ENCODE peak calls at places on chromosomes 2 and 18, in four cellular contexts. S is NCI-H510A treated with DMSO at 0.1 percent for 48 hours, H is SJSA1, O is A549. C is an unnamed sample.

GRCh38 chr2:216492951-216493685 is 5.5 kb upstream of the RPL37A start:
- DNase-seq in S (no peak), H (peak; percentile 97), O (no peak), C (no peak)

GRCh38 chr18:13232060-13232917 is 13.7 kb downstream of the LDLRAD4 start:
- DNase-seq in S (no peak), H (no peak), O (no peak), C (no peak)

GRCh38 chr2:56008661-56009411 is 85.3 kb upstream of the EFEMP1 start:
- DNase-seq in S (peak; percentile 90), H (peak; percentile 76), O (peak; percentile 48), C (peak; percentile 94)

GRCh38 chr2:120438301-120439066 is 92.5 kb downstream of the INHBB start:
- DNase-seq in S (no peak), H (no peak), O (no peak), C (no peak)

GRCh38 chr2:64636105-64636873 is 17.4 kb downstream of the SERTAD2 start:
- DNase-seq in S (no peak), H (no peak), O (no peak), C (no peak)

GRCh38 chr18:59514193-59514592 is 155.1 kb upstream of the LMAN1 start:
- DNase-seq in S (no peak), H (peak; percentile 78), O (no peak), C (no peak)

GRCh38 chr2:98504386-98505109 is 59.9 kb downstream of the INPP4A start:
- DNase-seq in S (no peak), H (no peak), O (no peak), C (no peak)

GRCh38 chr2:98123286-98123685 is 36.3 kb downstream of the VWA3B start:
- DNase-seq in S (no peak), H (no peak), O (no peak), C (no peak)

GRCh38 chr2:241925277-241925676 is 55.7 kb downstream of the RTP5 start:
- DNase-seq in S (no peak), H (no peak), O (no peak), C (no peak)

GRCh38 chr18:48328473-48329205 is 80.5 kb downstream of the ZBTB7C start:
- DNase-seq in S (no peak), H (peak; percentile 23), O (peak; percentile 11), C (no peak)

GRCh38 chr18:50286391-50287027 is 983 bp downstream of the CXXC1 start:
- DNase-seq in S (peak; percentile 17), H (peak; percentile 62), O (peak; percentile 37), C (peak; percentile 45)

GRCh38 chr2:128320609-128321420 is 2.1 kb upstream of the HS6ST1 start:
- DNase-seq in S (no peak), H (no peak), O (no peak), C (no peak)

GRCh38 chr18:62336618-62337017 is 11.5 kb downstream of the TNFRSF11A start:
- DNase-seq in S (no peak), H (no peak), O (no peak), C (no peak)

GRCh38 chr2:152541712-152542111 is 175.5 kb downstream of the PRPF40A start:
- DNase-seq in S (no peak), H (no peak), O (no peak), C (no peak)

GRCh38 chr2:105600037-105600442 is 144.7 kb upstream of the NCK2 start:
- DNase-seq in S (no peak), H (no peak), O (no peak), C (no peak)

GRCh38 chr2:42026332-42026731 is 21.5 kb upstream of the PKDCC start:
- DNase-seq in S (no peak), H (no peak), O (no peak), C (no peak)

GRCh38 chr2:210961249-210961648 is 404.9 kb downstream of the CPS1 start:
- DNase-seq in S (no peak), H (no peak), O (no peak), C (no peak)

GRCh38 chr2:72147303-72147970 is at the start of gene CYP26B1:
- DNase-seq in S (no peak), H (no peak), O (no peak), C (peak; percentile 7)

GRCh38 chr2:127103243-127104165 is 3.5 kb downstream of the BIN1 start:
- DNase-seq in S (no peak), H (no peak), O (no peak), C (no peak)

GRCh38 chr2:120626566-120626965 is 109.1 kb upstream of the GLI2 start:
- DNase-seq in S (no peak), H (no peak), O (no peak), C (no peak)

GRCh38 chr2:109562421-109562820 is 51.3 kb downstream of the SEPTIN10 start:
- DNase-seq in S (no peak), H (no peak), O (peak; percentile 64), C (no peak)

GRCh38 chr2:176652300-176653182 is 383.3 kb downstream of the MTX2 start:
- DNase-seq in S (peak; percentile 82), H (peak; percentile 58), O (peak; percentile 67), C (peak; percentile 82)

GRCh38 chr2:156892449-156893335 is 364.8 kb upstream of the GALNT5 start:
- DNase-seq in S (peak; percentile 77), H (peak; percentile 7), O (peak; percentile 64), C (peak; percentile 82)

GRCh38 chr18:25737710-25738251 is 352.6 kb downstream of the SS18 start:
- DNase-seq in S (no peak), H (peak; percentile 91), O (no peak), C (no peak)

GRCh38 chr2:32485399-32485798 is 128.6 kb downstream of the BIRC6 start:
- DNase-seq in S (no peak), H (no peak), O (no peak), C (no peak)

GRCh38 chr2:36287363-36288275 is 68.0 kb upstream of the CRIM1 start:
- DNase-seq in S (no peak), H (peak; percentile 26), O (no peak), C (no peak)

GRCh38 chr2:5111581-5111980 is 580.6 kb upstream of the SOX11 start:
- DNase-seq in S (peak; percentile 58), H (no peak), O (no peak), C (peak; percentile 92)

GRCh38 chr18:76495435-76496199 is 575 bp upstream of the ZNF516 start:
- DNase-seq in S (peak; percentile 89), H (peak; percentile 55), O (peak; percentile 34), C (no peak)

GRCh38 chr18:57741273-57741672 is 61.8 kb downstream of the ATP8B1 start:
- DNase-seq in S (no peak), H (no peak), O (no peak), C (no peak)

GRCh38 chr2:33378551-33379220 is 97.8 kb upstream of the RASGRP3 start:
- DNase-seq in S (no peak), H (peak; percentile 9), O (no peak), C (no peak)

GRCh38 chr18:582465-582864 is 2.3 kb downstream of the CETN1 start:
- DNase-seq in S (no peak), H (no peak), O (no peak), C (no peak)

GRCh38 chr2:188285049-188285448 is 6.6 kb upstream of the GULP1 start:
- DNase-seq in S (no peak), H (no peak), O (no peak), C (peak; percentile 30)

GRCh38 chr18:26548144-26549102 is at the start of gene KCTD1:
- DNase-seq in S (peak; percentile 60), H (peak; percentile 60), O (peak; percentile 90), C (peak; percentile 85)

GRCh38 chr2:183070942-183071844 is 7.4 kb upstream of the DUSP19 start:
- DNase-seq in S (peak; percentile 69), H (no peak), O (peak; percentile 75), C (no peak)

GRCh38 chr2:118973542-118973951 is 31.6 kb downstream of the MARCO start:
- DNase-seq in S (no peak), H (no peak), O (no peak), C (no peak)

GRCh38 chr2:149346272-149346671 is 15.9 kb downstream of the LYPD6 start:
- DNase-seq in S (no peak), H (no peak), O (no peak), C (no peak)

GRCh38 chr2:160583162-160583522 is 89.5 kb upstream of the RBMS1 start:
- DNase-seq in S (no peak), H (no peak), O (peak; percentile 62), C (peak; percentile 81)

GRCh38 chr2:174611006-174611405 is 13.4 kb upstream of the WIPF1 start:
- DNase-seq in S (no peak), H (no peak), O (no peak), C (no peak)

C was measured in NCI-H1105 treated with DMSO at 0.1 percent for 48 hours.